ENCODE peak calls at places on chromosomes 11 and 22, in nine cellular contexts. Q is thoracic aorta; G is BJ; P is colonic mucosa; H is psoas muscle; V is CD8-positive, alpha-beta memory T cell; Z is OCI-LY7; N is tibial artery; F is fibroblast of lung. R is an unnamed sample.

GRCh38 chr11:36376888-36377758 is 81.0 kb downstream of the PRR5L start:
- DNase-seq in Q (no peak), G (no peak), P (peak), H (peak), V (peak), Z (no peak), N (peak), F (peak), R (no peak)

GRCh38 chr11:122007611-122008071 is 108.4 kb downstream of the BLID start:
- DNase-seq in Q (peak), G (no peak), P (no peak), H (peak), V (no peak), Z (no peak), N (peak), F (peak), R (no peak)

GRCh38 chr22:44407404-44408226 is 90.4 kb downstream of the RTL6 start:
- DNase-seq in Q (no peak), G (no peak), P (no peak), H (no peak), V (no peak), Z (no peak), N (no peak), F (peak), R (no peak)

GRCh38 chr11:79520086-79520485 is 79.3 kb upstream of the TENM4 start:
- DNase-seq in Q (no peak), G (no peak), P (no peak), H (no peak), V (no peak), Z (no peak), N (no peak), F (no peak), R (no peak)

GRCh38 chr22:17155941-17156340 is 3.1 kb downstream of the HDHD5 start:
- DNase-seq in Q (no peak), G (no peak), P (no peak), H (no peak), V (no peak), Z (peak), N (no peak), F (no peak), R (no peak)

GRCh38 chr11:135075740-135076139 is 663.7 kb upstream of the B3GAT1 start:
- DNase-seq in Q (peak), G (no peak), P (peak), H (peak), V (peak), Z (peak), N (peak), F (peak), R (no peak)

GRCh38 chr11:12914401-12914912 is 94.7 kb upstream of the RASSF10 start:
- DNase-seq in Q (no peak), G (no peak), P (peak), H (peak), V (no peak), Z (peak), N (peak), F (peak), R (no peak)

GRCh38 chr11:68266936-68267880 is 4.6 kb downstream of the C11orf24 start:
- DNase-seq in Q (no peak), G (no peak), P (no peak), H (no peak), V (no peak), Z (peak), N (no peak), F (no peak), R (no peak)

GRCh38 chr11:119130662-119131061 is 9.3 kb downstream of the HINFP start:
- DNase-seq in Q (no peak), G (no peak), P (no peak), H (no peak), V (no peak), Z (no peak), N (no peak), F (peak), R (no peak)

GRCh38 chr11:95154514-95154913 is 64.9 kb downstream of the ENDOD1 start:
- DNase-seq in Q (no peak), G (no peak), P (peak), H (no peak), V (peak), Z (peak), N (no peak), F (peak), R (no peak)

GRCh38 chr11:12871788-12872321 is 137.3 kb upstream of the RASSF10 start:
- DNase-seq in Q (no peak), G (no peak), P (no peak), H (no peak), V (no peak), Z (no peak), N (peak), F (peak), R (no peak)

GRCh38 chr11:43582837-43583462 is 97.6 kb upstream of the HSD17B12 start:
- DNase-seq in Q (no peak), G (no peak), P (no peak), H (no peak), V (no peak), Z (no peak), N (no peak), F (no peak), R (no peak)

GRCh38 chr11:8652140-8652539 is 30.3 kb downstream of the TRIM66 start:
- DNase-seq in Q (no peak), G (peak), P (no peak), H (no peak), V (no peak), Z (no peak), N (no peak), F (peak), R (no peak)

GRCh38 chr22:46081036-46081830 is 69.1 kb upstream of the PPARA start:
- DNase-seq in Q (no peak), G (no peak), P (no peak), H (peak), V (no peak), Z (no peak), N (peak), F (no peak), R (no peak)

GRCh38 chr22:27247691-27248434 is 553.7 kb downstream of the MN1 start:
- DNase-seq in Q (no peak), G (no peak), P (no peak), H (peak), V (no peak), Z (no peak), N (peak), F (peak), R (no peak)

GRCh38 chr11:93845181-93846092 is 5.0 kb downstream of the VSTM5 start:
- DNase-seq in Q (no peak), G (no peak), P (no peak), H (no peak), V (no peak), Z (no peak), N (no peak), F (peak), R (no peak)

GRCh38 chr11:116927163-116927772 is 89.8 kb upstream of the APOA1 start:
- DNase-seq in Q (no peak), G (no peak), P (no peak), H (no peak), V (peak), Z (peak), N (no peak), F (no peak), R (no peak)

GRCh38 chr11:113732092-113732491 is 26.0 kb upstream of the TMPRSS5 start:
- DNase-seq in Q (no peak), G (no peak), P (no peak), H (no peak), V (no peak), Z (no peak), N (no peak), F (peak), R (no peak)

GRCh38 chr11:68841718-68842426 is at the start of gene CPT1A:
- DNase-seq in Q (no peak), G (no peak), P (peak), H (peak), V (peak), Z (peak), N (peak), F (peak), R (no peak)

GRCh38 chr22:26259510-26259909 is 90.2 kb downstream of the SEZ6L start:
- DNase-seq in Q (no peak), G (no peak), P (no peak), H (no peak), V (no peak), Z (peak), N (no peak), F (peak), R (no peak)

GRCh38 chr22:46373838-46374662 is 38.5 kb downstream of the TRMU start:
- DNase-seq in Q (no peak), G (no peak), P (peak), H (no peak), V (peak), Z (no peak), N (no peak), F (peak), R (no peak)

GRCh38 chr22:39242809-39243442 is 1.9 kb downstream of the PDGFB start:
- DNase-seq in Q (no peak), G (no peak), P (peak), H (no peak), V (peak), Z (no peak), N (no peak), F (no peak), R (no peak)

GRCh38 chr11:117220999-117221774 is 10.7 kb downstream of the PCSK7 start:
- DNase-seq in Q (no peak), G (no peak), P (no peak), H (no peak), V (no peak), Z (no peak), N (peak), F (no peak), R (no peak)

GRCh38 chr22:19178065-19178658 is 374 bp downstream of the SLC25A1 start:
- DNase-seq in Q (no peak), G (no peak), P (peak), H (no peak), V (peak), Z (peak), N (no peak), F (peak), R (no peak)

GRCh38 chr11:134949716-134950115 is 537.7 kb upstream of the B3GAT1 start:
- DNase-seq in Q (no peak), G (no peak), P (no peak), H (no peak), V (no peak), Z (no peak), N (no peak), F (peak), R (no peak)

GRCh38 chr11:3002871-3003270 is 10.7 kb upstream of the NAP1L4 start:
- DNase-seq in Q (no peak), G (no peak), P (no peak), H (no peak), V (no peak), Z (no peak), N (no peak), F (no peak), R (no peak)

GRCh38 chr11:134741453-134742227 is 329.6 kb upstream of the B3GAT1 start:
- DNase-seq in Q (no peak), G (no peak), P (no peak), H (no peak), V (no peak), Z (no peak), N (no peak), F (peak), R (no peak)

GRCh38 chr22:20946080-20946986 is 20.7 kb upstream of the AIFM3 start:
- DNase-seq in Q (no peak), G (no peak), P (no peak), H (no peak), V (no peak), Z (no peak), N (no peak), F (peak), R (no peak)

GRCh38 chr11:61973603-61974162 is 6.2 kb upstream of the FTH1 start:
- DNase-seq in Q (no peak), G (no peak), P (peak), H (no peak), V (no peak), Z (no peak), N (peak), F (no peak), R (no peak)

GRCh38 chr11:112548641-112549040 is 288.0 kb upstream of the PLET1 start:
- DNase-seq in Q (no peak), G (no peak), P (no peak), H (no peak), V (no peak), Z (no peak), N (no peak), F (no peak), R (no peak)

GRCh38 chr11:72217856-72218745 is 1.5 kb downstream of the FOLR2 start:
- DNase-seq in Q (no peak), G (no peak), P (no peak), H (no peak), V (no peak), Z (no peak), N (no peak), F (no peak), R (no peak)

GRCh38 chr11:116210663-116211062 is 562.1 kb downstream of the BUD13 start:
- DNase-seq in Q (no peak), G (no peak), P (no peak), H (no peak), V (no peak), Z (no peak), N (no peak), F (no peak), R (no peak)

GRCh38 chr11:70717961-70718595 is 319.7 kb downstream of the CTTN start:
- DNase-seq in Q (no peak), G (no peak), P (no peak), H (no peak), V (no peak), Z (no peak), N (no peak), F (peak), R (no peak)

GRCh38 chr22:36419177-36419911 is 31.6 kb upstream of the MYH9 start:
- DNase-seq in Q (no peak), G (peak), P (peak), H (peak), V (no peak), Z (no peak), N (no peak), F (peak), R (no peak)

GRCh38 chr11:18754308-18754707 is 28.3 kb upstream of the IGSF22 start:
- DNase-seq in Q (no peak), G (no peak), P (no peak), H (no peak), V (no peak), Z (no peak), N (no peak), F (peak), R (no peak)

GRCh38 chr11:60208951-60209350 is 26.1 kb upstream of the MS4A6A start:
- DNase-seq in Q (no peak), G (no peak), P (no peak), H (no peak), V (no peak), Z (no peak), N (no peak), F (no peak), R (no peak)

GRCh38 chr22:35380537-35381423 is at the start of gene HMOX1:
- DNase-seq in Q (peak), G (peak), P (peak), H (peak), V (peak), Z (peak), N (peak), F (peak), R (peak)

GRCh38 chr11:1714908-1715885 is 18.2 kb downstream of the KRTAP5-6 start:
- DNase-seq in Q (no peak), G (no peak), P (no peak), H (no peak), V (no peak), Z (no peak), N (no peak), F (no peak), R (no peak)

GRCh38 chr11:65853249-65853979 is 4.6 kb downstream of the CFL1 start:
- DNase-seq in Q (no peak), G (no peak), P (peak), H (no peak), V (no peak), Z (no peak), N (no peak), F (no peak), R (no peak)

DNA sequence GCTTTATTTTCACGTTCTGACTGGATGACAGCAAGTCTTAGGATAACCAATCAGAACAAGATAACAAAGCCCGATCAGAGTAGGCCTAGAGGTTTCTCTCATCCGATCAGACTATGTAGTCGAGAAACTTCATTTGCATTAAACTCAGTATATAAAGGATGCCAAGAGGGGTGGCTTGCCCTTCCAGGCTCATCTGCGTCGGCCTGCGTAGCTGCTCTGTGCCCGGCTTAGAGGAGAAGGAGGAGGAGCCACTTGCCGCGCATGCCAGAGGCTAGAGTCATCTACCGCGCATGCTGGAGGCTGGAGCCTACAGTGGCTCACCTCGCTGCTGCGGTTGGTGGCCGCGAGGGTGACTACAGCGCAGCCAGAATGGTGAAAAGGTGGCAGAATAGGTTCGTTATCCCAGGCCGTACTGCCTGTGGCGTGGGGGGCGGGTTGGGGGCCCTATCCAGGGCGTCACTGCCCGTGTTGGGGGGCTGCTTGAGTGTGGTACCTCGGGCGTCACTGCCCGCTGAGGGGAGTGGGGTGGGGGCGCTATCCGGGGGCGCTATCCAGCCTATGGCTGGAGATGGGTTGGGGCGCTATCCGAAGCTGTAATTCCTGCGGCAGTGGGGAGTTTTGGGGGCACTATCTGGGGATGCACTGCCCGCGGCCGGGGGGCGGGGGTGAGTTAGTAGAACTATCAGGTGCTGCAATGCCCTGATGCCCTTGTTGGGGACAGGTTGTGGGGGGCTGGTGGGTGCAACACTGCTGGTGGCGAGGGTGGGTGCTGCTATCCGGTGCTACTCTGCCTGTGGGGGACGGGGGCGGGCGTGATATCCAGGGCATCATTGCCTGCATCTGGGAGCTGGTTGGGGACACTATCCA is at the start of gene RFPL2:
- DNase-seq in Q (no peak), G (no peak), P (no peak), H (peak), V (peak), Z (no peak), N (no peak), F (peak), R (no peak)
- H3K4me3 ChIP-seq in Q (no peak), G (no peak), P (no peak), H (no peak), V (peak), Z (no peak), N (peak), F (no peak), R (no peak)

GRCh38 chr22:38072322-38073149 is 11.4 kb downstream of the SLC16A8 start:
- DNase-seq in Q (no peak), G (no peak), P (no peak), H (peak), V (no peak), Z (no peak), N (no peak), F (no peak), R (no peak)

GRCh38 chr22:38071421-38072321 is 12.3 kb downstream of the SLC16A8 start:
- DNase-seq in Q (no peak), G (no peak), P (no peak), H (peak), V (no peak), Z (no peak), N (no peak), F (no peak), R (no peak)

GRCh38 chr22:38068641-38069371 is 11.6 kb downstream of the PICK1 start:
- DNase-seq in Q (no peak), G (no peak), P (no peak), H (peak), V (no peak), Z (no peak), N (no peak), F (no peak), R (no peak)

GRCh38 chr22:38069372-38070249 is 12.4 kb downstream of the PICK1 start:
- DNase-seq in Q (peak), G (no peak), P (peak), H (peak), V (no peak), Z (peak), N (peak), F (peak), R (no peak)

DNA sequence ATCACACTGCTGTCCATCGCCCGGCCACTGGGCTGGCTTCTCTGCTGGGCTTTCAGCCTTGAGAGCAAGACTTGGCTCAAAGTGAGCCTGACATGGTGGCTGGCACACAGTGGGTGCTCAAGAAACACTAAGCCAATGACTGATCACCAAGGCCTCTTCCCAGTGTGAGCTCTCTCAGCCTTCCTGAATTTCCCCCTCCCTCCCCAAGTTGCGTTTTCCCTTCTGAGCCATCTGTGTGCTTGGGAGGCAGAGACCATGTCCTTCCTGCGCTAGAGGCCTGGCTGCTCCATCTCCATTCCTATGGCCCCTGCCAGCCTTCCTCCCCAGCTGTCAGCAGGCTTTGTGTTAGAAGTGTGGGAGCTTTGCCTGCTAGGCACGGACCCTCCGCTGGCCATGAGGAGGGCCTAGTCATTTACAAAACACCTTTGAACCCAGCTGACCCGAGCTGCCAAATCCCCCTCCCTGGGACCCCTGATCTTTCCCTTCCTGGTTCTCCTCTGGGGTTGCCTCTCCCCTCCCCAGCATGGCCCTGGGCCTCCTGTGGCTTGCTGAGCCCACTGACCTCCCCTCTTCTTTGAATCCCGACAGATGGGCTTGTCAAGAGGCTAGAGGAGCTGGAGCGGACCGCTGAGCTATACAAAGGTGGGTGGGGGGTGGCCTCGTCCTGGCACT is 13.2 kb downstream of the PICK1 start:
- DNase-seq in Q (no peak), G (no peak), P (no peak), H (peak), V (no peak), Z (no peak), N (no peak), F (no peak), R (no peak)
- H3K4me3 ChIP-seq in Q (no peak), G (no peak), P (no peak), H (no peak), V (no peak), Z (no peak), N (no peak), F (no peak), R (no peak)

GRCh38 chr11:76918941-76919386 is 58.2 kb downstream of the ACER3 start:
- DNase-seq in Q (no peak), G (no peak), P (peak), H (no peak), V (no peak), Z (peak), N (no peak), F (peak), R (no peak)
- H3K4me3 ChIP-seq in Q (peak), G (no peak), P (no peak), H (peak), V (no peak), Z (no peak), N (no peak), F (peak), R (no peak)

DNA sequence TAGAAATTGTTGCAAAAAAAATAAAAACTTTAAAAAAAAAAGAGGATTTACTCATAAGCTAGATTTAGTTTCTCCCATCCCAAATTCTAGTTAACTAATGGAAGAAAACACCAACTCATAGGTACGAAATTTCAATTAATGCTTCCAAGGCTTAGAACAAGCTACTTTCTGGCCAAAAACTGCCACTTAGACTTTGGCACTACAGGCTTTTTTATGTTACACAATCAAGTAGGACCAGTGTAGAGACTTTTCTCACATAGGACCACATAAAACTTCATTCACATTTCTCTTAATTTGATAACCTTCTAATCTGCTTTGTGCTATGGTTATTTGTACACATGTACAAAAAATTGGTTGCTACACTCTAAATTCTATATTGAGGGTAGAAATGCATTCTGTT is 3.1 kb downstream of the ST13 start:
- DNase-seq in Q (no peak), G (no peak), P (no peak), H (no peak), V (no peak), Z (no peak), N (no peak), F (no peak), R (no peak)
- H3K4me3 ChIP-seq in Q (no peak), G (no peak), P (no peak), H (peak), V (no peak), Z (peak), N (no peak), F (peak), R (no peak)

GRCh38 chr11:57499413-57499982 is 16.0 kb downstream of the SLC43A1 start:
- DNase-seq in Q (peak), G (peak), P (peak), H (peak), V (no peak), Z (no peak), N (peak), F (peak), R (peak)
- H3K4me3 ChIP-seq in Q (peak), G (no peak), P (no peak), H (peak), V (no peak), Z (no peak), N (peak), F (peak), R (peak)